ENCODE peak calls at places on chromosome 22, in nine cellular contexts. T is stimulated activated CD4-positive, alpha-beta T cell treated with anti-CD3 and anti-CD28 coated beads, Interleukin-1b, Interleukin-23, amount 100 ng/mL, for 4 hours; A is NCI-H2081; N is C1 segment of cervical spinal cord; Q is lower leg skin; F is activated naive CD8-positive, alpha-beta T cell treated with anti-CD3 and anti-CD28 coated beads for 36 hours; W is B cell; E is Ammon's horn; R is AG04449. S is an unnamed sample.

GRCh38 chr22:24153353-24153752 is 27.9 kb upstream of the SUSD2 start:
- DNase-seq in T (no peak), A (no peak), N (no peak), Q (no peak), F (no peak), W (no peak), E (no peak), R (no peak), S (no peak)

GRCh38 chr22:40204331-40205116 is 26.8 kb downstream of the TNRC6B start:
- DNase-seq in T (no peak), A (no peak), N (peak; percentile 88), Q (no peak), F (no peak), W (no peak), E (no peak), R (peak; percentile 59), S (no peak)

GRCh38 chr22:47048123-47049077 is 285.9 kb downstream of the TBC1D22A start:
- DNase-seq in T (no peak), A (no peak), N (no peak), Q (no peak), F (no peak), W (no peak), E (no peak), R (no peak), S (no peak)

GRCh38 chr22:41687901-41688364 is 734 bp downstream of the SNU13 start:
- DNase-seq in T (no peak), A (peak; percentile 25), N (no peak), Q (no peak), F (peak; percentile 27), W (no peak), E (no peak), R (no peak), S (no peak)

GRCh38 chr22:41857160-41857859 is 24.4 kb downstream of the SREBF2 start:
- DNase-seq in T (peak; percentile 53), A (no peak), N (peak; percentile 16), Q (no peak), F (peak; percentile 78), W (peak; percentile 63), E (no peak), R (no peak), S (peak; percentile 77)

GRCh38 chr22:37244922-37245722 is 1.1 kb upstream of the RAC2 start:
- DNase-seq in T (no peak), A (no peak), N (no peak), Q (no peak), F (peak; percentile 11), W (peak; percentile 60), E (no peak), R (no peak), S (no peak)

GRCh38 chr22:19514831-19515565 is 9.2 kb downstream of the CLDN5 start:
- DNase-seq in T (no peak), A (peak; percentile 82), N (no peak), Q (no peak), F (no peak), W (no peak), E (no peak), R (no peak), S (no peak)

GRCh38 chr22:23179381-23180294 is 671 bp upstream of the BCR start:
- DNase-seq in T (no peak), A (no peak), N (peak; percentile 57), Q (no peak), F (peak; percentile 31), W (no peak), E (no peak), R (no peak), S (no peak)

GRCh38 chr22:39932918-39933649 is 27.1 kb upstream of the TMA7B start:
- DNase-seq in T (peak; percentile 45), A (no peak), N (no peak), Q (no peak), F (peak; percentile 75), W (no peak), E (no peak), R (no peak), S (no peak)

GRCh38 chr22:44085743-44086741 is 61.9 kb downstream of the PARVB start:
- DNase-seq in T (no peak), A (peak; percentile 61), N (no peak), Q (peak; percentile 50), F (no peak), W (peak; percentile 65), E (peak; percentile 36), R (no peak), S (no peak)